ENCODE peak calls at places on chromosomes 13 and 19, in six cellular contexts. F is endothelial cell of umbilical vein, H is A549, Q is HepG2, W is K562, E is GM12878. S is an unnamed sample.

GRCh38 chr13:30020726-30021312 is 170.4 kb upstream of the UBL3 start:
- DNase-seq in F (no peak), H (no peak), Q (no peak), W (no peak), E (no peak), S (no peak)

GRCh38 chr13:99700468-99700867 is 199.2 kb downstream of the TM9SF2 start:
- DNase-seq in F (no peak), H (no peak), Q (no peak), W (no peak), E (no peak), S (no peak)

GRCh38 chr13:22049384-22049783 is 378.5 kb downstream of the FGF9 start:
- DNase-seq in F (no peak), H (no peak), Q (no peak), W (no peak), E (no peak), S (no peak)

GRCh38 chr13:29887030-29887557 is 36.7 kb upstream of the UBL3 start:
- DNase-seq in F (no peak), H (no peak), Q (no peak), W (no peak), E (no peak), S (no peak)

GRCh38 chr13:20779405-20779804 is 5.6 kb upstream of the EEF1AKMT1 start:
- DNase-seq in F (no peak), H (no peak), Q (no peak), W (no peak), E (no peak), S (no peak)

GRCh38 chr13:77143325-77143907 is 116.5 kb upstream of the FBXL3 start:
- DNase-seq in F (no peak), H (no peak), Q (peak), W (no peak), E (no peak), S (no peak)

GRCh38 chr13:28412981-28413380 is 81.9 kb downstream of the FLT1 start:
- DNase-seq in F (peak), H (no peak), Q (no peak), W (peak), E (no peak), S (no peak)

GRCh38 chr19:38849746-38850230 is at the start of gene HNRNPL:
- DNase-seq in F (no peak), H (no peak), Q (no peak), W (peak), E (no peak), S (no peak)

GRCh38 chr13:59345316-59345715 is 818.4 kb downstream of the DIAPH3 start:
- DNase-seq in F (peak), H (no peak), Q (no peak), W (no peak), E (no peak), S (no peak)

GRCh38 chr13:41813426-41813825 is 147.5 kb downstream of the VWA8 start:
- DNase-seq in F (no peak), H (no peak), Q (no peak), W (no peak), E (no peak), S (no peak)

GRCh38 chr13:24528816-24529398 is 16.3 kb upstream of the PARP4 start:
- DNase-seq in F (no peak), H (no peak), Q (no peak), W (no peak), E (no peak), S (no peak)

GRCh38 chr13:75759531-75759930 is 123.4 kb downstream of the LMO7 start:
- DNase-seq in F (no peak), H (no peak), Q (peak), W (no peak), E (no peak), S (no peak)

GRCh38 chr13:45456196-45456972 is 8.4 kb upstream of the COG3 start:
- DNase-seq in F (peak), H (no peak), Q (no peak), W (no peak), E (no peak), S (no peak)

GRCh38 chr19:29014857-29015436 is 198.0 kb downstream of the UQCRFS1 start:
- DNase-seq in F (no peak), H (no peak), Q (no peak), W (no peak), E (no peak), S (peak)

GRCh38 chr19:8107301-8107903 is 42.0 kb downstream of the FBN3 start:
- DNase-seq in F (no peak), H (no peak), Q (no peak), W (no peak), E (no peak), S (no peak)

GRCh38 chr19:23916991-23917390 is 2.3 kb downstream of the ZNF726 start:
- DNase-seq in F (no peak), H (no peak), Q (no peak), W (no peak), E (no peak), S (peak)

GRCh38 chr13:109220631-109221030 is 565.8 kb downstream of the IRS2 start:
- DNase-seq in F (no peak), H (no peak), Q (no peak), W (no peak), E (no peak), S (no peak)
- TF ChIP-seq MYC in F (no peak), H (no peak), Q (no peak), W (no peak), E (no peak), S (no peak)

GRCh38 chr19:11338164-11338563 is 1.3 kb downstream of the RAB3D start:
- DNase-seq in F (no peak), H (no peak), Q (no peak), W (no peak), E (no peak), S (no peak)
- H3K4me3 ChIP-seq in F (no peak), H (no peak), Q (peak), W (no peak), E (no peak), S (peak)

GRCh38 chr13:71880753-71881541 is 13.9 kb upstream of the DACH1 start:
- DNase-seq in F (no peak), H (no peak), Q (no peak), W (no peak), E (no peak), S (no peak)
- TF ChIP-seq POLR2A in F (no peak), H (no peak), Q (no peak), W (no peak), E (no peak), S (no peak)

GRCh38 chr13:83272076-83272475 is 610.2 kb downstream of the SLITRK1 start:
- DNase-seq in F (no peak), H (no peak), Q (no peak), W (no peak), E (no peak), S (no peak)

GRCh38 chr13:83274679-83275078 is 607.6 kb downstream of the SLITRK1 start:
- DNase-seq in F (no peak), H (no peak), Q (no peak), W (no peak), E (no peak), S (no peak)
- TF ChIP-seq MYC in F (no peak), H (no peak), Q (no peak), W (no peak), E (no peak), S (no peak)